ENCODE peak calls at places on chromosomes 13 and 19, in four cellular contexts. L, C, D and R are unnamed samples.

GRCh38 chr19:43596842-43597461 is 557 bp downstream of the ZNF576 start:
- DNase-seq in D (no peak), C (peak), L (no peak), R (no peak)

GRCh38 chr13:40518481-40518882 is 148.0 kb downstream of the FOXO1 start:
- DNase-seq in L (no peak), D (no peak), C (no peak), R (no peak)

GRCh38 chr13:95641961-95642621 is 2.4 kb downstream of the DZIP1 start:
- DNase-seq in C (peak), D (peak), L (peak), R (peak)

GRCh38 chr13:97810152-97810551 is 143.3 kb upstream of the IPO5 start:
- DNase-seq in D (peak), L (peak), C (peak), R (peak)

GRCh38 chr19:58557253-58558065 is 952 bp downstream of the UBE2M start:
- DNase-seq in L (no peak), C (no peak), D (no peak), R (no peak)

GRCh38 chr13:21050288-21051197 is 10.8 kb downstream of the LATS2 start:
- DNase-seq in C (no peak), L (no peak), D (no peak), R (no peak)

GRCh38 chr19:50362656-50363424 is 2.6 kb downstream of the NAPSA start:
- DNase-seq in L (peak), C (no peak), D (no peak), R (no peak)

GRCh38 chr13:109119886-109120285 is 490.5 kb downstream of the MYO16 start:
- DNase-seq in C (peak), L (no peak), D (no peak), R (no peak)

GRCh38 chr19:11693505-11694499 is 44.9 kb downstream of the ZNF823 start:
- DNase-seq in D (peak), C (peak), L (peak), R (peak)

GRCh38 chr19:39177736-39178135 is 19.0 kb upstream of the NCCRP1 start:
- DNase-seq in C (no peak), D (no peak), L (no peak), R (no peak)

GRCh38 chr13:41909524-41909923 is 51.4 kb downstream of the VWA8 start:
- DNase-seq in L (no peak), D (no peak), C (no peak), R (no peak)

GRCh38 chr13:27336005-27336673 is 65.5 kb downstream of the RASL11A start:
- DNase-seq in C (peak), D (no peak), L (no peak), R (no peak)

GRCh38 chr13:40589285-40590109 is 76.9 kb downstream of the FOXO1 start:
- DNase-seq in C (no peak), D (peak), L (peak), R (no peak)

GRCh38 chr19:6800991-6801396 is 28.5 kb downstream of the VAV1 start:
- DNase-seq in L (no peak), C (peak), D (peak), R (peak)

GRCh38 chr13:94073006-94073744 is 406.3 kb downstream of the DCT start:
- DNase-seq in D (peak), C (peak), L (peak), R (peak)

GRCh38 chr19:33376931-33377557 is 3.5 kb downstream of the CEBPG start:
- DNase-seq in C (no peak), D (no peak), L (no peak), R (no peak)

GRCh38 chr13:109145631-109146030 is 516.2 kb downstream of the MYO16 start:
- DNase-seq in C (peak), D (peak), L (peak), R (peak)

GRCh38 chr13:85148009-85148408 is 651.2 kb downstream of the SLITRK6 start:
- DNase-seq in D (peak), L (peak), C (no peak), R (no peak)

GRCh38 chr13:110869231-110869804 is 45.6 kb downstream of the ANKRD10 start:
- DNase-seq in D (no peak), L (no peak), C (no peak), R (no peak)

GRCh38 chr13:110767476-110767875 is 54.0 kb downstream of the ING1 start:
- DNase-seq in C (no peak), L (no peak), D (no peak), R (no peak)

GRCh38 chr19:29378126-29378525 is 147.7 kb upstream of the VSTM2B start:
- DNase-seq in C (no peak), L (no peak), D (no peak), R (no peak)

GRCh38 chr13:26759907-26760834 is at the start of gene GPR12:
- DNase-seq in C (no peak), L (peak), D (peak), R (no peak)

GRCh38 chr19:38173324-38174041 is 50.5 kb downstream of the DPF1 start:
- DNase-seq in D (peak), C (peak), L (no peak), R (no peak)

GRCh38 chr19:48511800-48512503 is at the start of gene LMTK3:
- DNase-seq in L (peak), C (peak), D (peak), R (no peak)

GRCh38 chr13:29474991-29475390 is 120.5 kb downstream of the SLC7A1 start:
- DNase-seq in D (peak), L (no peak), C (peak), R (peak)

GRCh38 chr19:34988119-34988518 is 12.0 kb upstream of the GRAMD1A start:
- DNase-seq in C (no peak), L (no peak), D (no peak), R (no peak)

GRCh38 chr13:106464076-106464475 is 71.4 kb downstream of the EFNB2 start:
- DNase-seq in C (no peak), L (no peak), D (no peak), R (no peak)

GRCh38 chr19:6851359-6851758 is 36.0 kb upstream of the ADGRE1 start:
- DNase-seq in C (no peak), D (no peak), L (no peak), R (no peak)

GRCh38 chr13:109758937-109759480 is 27.4 kb downstream of the IRS2 start:
- DNase-seq in C (no peak), L (no peak), D (no peak), R (no peak)

GRCh38 chr13:40069173-40070044 is 413.9 kb downstream of the COG6 start:
- DNase-seq in L (peak), C (peak), D (peak), R (peak)

GRCh38 chr19:17109962-17110598 is 34.5 kb downstream of the MYO9B start:
- DNase-seq in C (no peak), L (no peak), D (no peak), R (no peak)

GRCh38 chr13:27034678-27035111 is 136.9 kb downstream of the USP12 start:
- DNase-seq in C (no peak), D (no peak), L (peak), R (no peak)

GRCh38 chr13:59607172-59607571 is 556.6 kb downstream of the DIAPH3 start:
- DNase-seq in D (no peak), C (no peak), L (no peak), R (no peak)

GRCh38 chr13:21148557-21149258 is 27.6 kb downstream of the SKA3 start:
- DNase-seq in L (no peak), C (no peak), D (no peak), R (no peak)

GRCh38 chr13:59423708-59424355 is 739.9 kb downstream of the DIAPH3 start:
- DNase-seq in L (no peak), C (no peak), D (no peak), R (no peak)

GRCh38 chr19:31140717-31141116 is 208.5 kb downstream of the TSHZ3 start:
- DNase-seq in D (peak), L (no peak), C (peak), R (peak)

GRCh38 chr19:21750586-21751128 is 16.7 kb downstream of the ZNF100 start:
- DNase-seq in D (no peak), L (no peak), C (no peak), R (no peak)

DNA sequence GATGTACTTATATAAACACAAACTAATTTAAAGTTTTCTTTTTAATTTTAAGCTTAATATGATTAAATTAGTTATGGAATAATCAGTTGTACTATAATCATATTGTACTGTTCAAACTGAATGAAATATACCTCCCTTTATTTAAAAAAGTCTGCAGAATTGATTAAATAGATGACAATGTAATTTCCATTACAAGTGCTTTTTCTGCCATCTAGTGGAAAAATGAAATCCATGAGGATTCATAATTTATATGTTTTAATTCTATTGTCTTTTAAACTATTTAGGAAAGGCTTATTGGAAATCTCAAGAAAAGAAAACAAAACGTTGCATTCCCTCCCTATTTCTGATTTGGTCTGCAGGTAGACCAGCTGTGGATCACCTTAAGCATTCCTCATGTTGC is 30.8 kb downstream of the MZT1 start:
- DNase-seq in C (peak), D (peak), L (no peak), R (peak)
- TF ChIP-seq CTCF in C (peak), D (peak), L (peak), R (peak)

DNA sequence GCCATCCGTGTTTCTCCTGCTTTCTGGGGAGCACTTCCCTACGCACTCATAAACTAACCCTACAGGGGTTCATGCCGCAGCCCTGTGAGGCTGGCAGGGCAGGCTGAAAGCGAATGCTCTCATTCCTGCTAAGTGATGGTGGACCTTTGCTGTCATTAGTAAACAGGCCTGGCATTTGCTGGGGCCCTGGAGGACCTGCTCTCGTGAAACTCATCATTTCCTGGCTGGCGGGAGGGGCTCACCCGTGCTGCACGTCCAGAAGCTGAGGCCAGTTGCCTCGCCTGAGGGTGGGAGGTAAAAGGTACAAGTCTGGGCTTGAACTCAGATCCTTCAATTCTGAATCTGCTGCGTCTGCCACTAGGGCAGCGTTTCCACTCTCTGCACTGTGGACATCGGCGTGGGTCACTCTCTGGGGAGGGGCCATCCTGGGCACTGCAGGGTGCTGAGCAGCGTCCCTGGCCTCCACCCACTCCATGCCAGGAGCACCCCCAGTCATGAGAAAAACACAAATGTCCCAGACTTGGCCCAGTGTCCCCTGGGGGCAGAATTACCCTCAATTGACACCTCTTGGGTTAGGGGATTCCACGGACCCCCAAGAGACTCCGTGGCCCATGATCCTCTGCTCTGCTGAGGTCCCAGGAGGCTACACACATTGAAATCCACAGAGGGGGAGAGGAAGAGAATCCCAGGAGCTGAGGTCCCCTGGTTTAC is 7.0 kb downstream of the MOB3A start:
- DNase-seq in C (peak), D (peak), L (no peak), R (no peak)
- TF ChIP-seq CTCF in C (no peak), D (no peak), L (no peak), R (no peak)

DNA sequence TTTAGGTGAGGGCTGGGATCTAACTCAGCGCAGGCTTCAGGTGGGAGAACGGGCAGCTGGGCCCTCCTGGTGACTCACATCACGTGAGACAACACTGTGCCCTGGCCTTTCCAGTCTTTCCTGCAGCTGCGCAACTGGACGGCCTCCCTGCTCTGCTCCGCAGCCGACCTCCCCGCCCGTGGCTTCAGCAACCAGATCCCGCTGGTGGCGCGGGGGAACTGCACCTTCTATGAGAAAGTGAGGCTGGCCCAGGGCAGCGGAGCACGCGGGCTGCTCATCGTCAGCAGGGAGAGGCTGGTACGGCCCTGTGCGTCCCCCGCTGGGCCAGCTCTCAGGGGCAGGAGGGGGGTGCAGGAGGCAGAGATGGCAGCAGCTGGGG is 8.8 kb downstream of the SPPL2B start:
- DNase-seq in C (peak), D (peak), L (peak), R (peak)
- TF ChIP-seq CTCF in C (peak), D (peak), L (peak), R (peak)

GRCh38 chr13:112931028-112931934 is 37.7 kb upstream of the MCF2L start:
- DNase-seq in D (peak), C (peak), L (peak), R (no peak)
- TF ChIP-seq CTCF in D (peak), C (peak), L (peak), R (peak)

GRCh38 chr13:48908381-48909087 is 67.2 kb upstream of the FNDC3A start:
- DNase-seq in C (peak), D (peak), L (no peak), R (no peak)
- TF ChIP-seq CTCF in C (no peak), D (no peak), L (no peak), R (no peak)

DNA sequence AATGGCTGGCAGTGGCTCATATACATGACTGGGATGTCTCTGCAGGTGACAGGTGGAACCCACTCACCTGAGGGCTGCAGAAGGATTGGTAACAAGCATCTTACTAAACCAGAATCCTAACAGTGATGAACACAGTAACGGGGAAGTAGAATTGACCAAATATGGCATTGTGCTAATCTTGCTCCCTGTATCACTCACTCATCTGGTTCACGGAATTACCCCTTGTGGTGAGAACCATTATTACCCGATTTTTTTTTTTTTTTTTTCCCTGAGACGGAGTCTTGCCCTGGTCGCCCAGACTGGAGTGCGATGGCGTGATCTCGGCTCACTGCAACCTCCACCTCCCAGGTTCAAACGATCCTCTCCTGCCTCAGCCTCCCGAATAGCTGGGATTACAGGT is 69.5 kb downstream of the PTPRS start:
- DNase-seq in C (no peak), L (no peak), D (peak), R (no peak)
- TF ChIP-seq CTCF in C (peak), L (peak), D (peak), R (peak)